ENCODE peak calls at places on chromosomes 11 and 22, in six cellular contexts. One of them, this sample, is unnamed.
A peak's percentile ranks its signal among the peaks of the same experiment; 100 is the strongest.

GRCh38 chr22:30920407-30920806 is 48.2 kb downstream of the MORC2 start:
- DNase-seq in K562: peak; percentile 78
- DNase-seq in body of pancreas: peak; percentile 73
- DNase-seq in Caco-2: peak; percentile 73
- DNase-seq in stomach: peak; percentile 79
- DNase-seq in colonic mucosa: peak; percentile 84
- DNase-seq in this sample: peak; percentile 90

GRCh38 chr11:134837166-134837886 is 425.3 kb upstream of the B3GAT1 start:
- DNase-seq in K562: no peak
- DNase-seq in body of pancreas: no peak
- DNase-seq in Caco-2: no peak
- DNase-seq in stomach: no peak
- DNase-seq in colonic mucosa: no peak
- DNase-seq in this sample: no peak

GRCh38 chr11:130042093-130042591 is 27.6 kb upstream of the APLP2 start:
- DNase-seq in K562: peak; percentile 54
- DNase-seq in body of pancreas: peak; percentile 40
- DNase-seq in Caco-2: no peak
- DNase-seq in stomach: no peak
- DNase-seq in colonic mucosa: no peak
- DNase-seq in this sample: no peak

GRCh38 chr11:28849053-28849452 is 740.9 kb downstream of the METTL15 start:
- DNase-seq in K562: no peak
- DNase-seq in body of pancreas: no peak
- DNase-seq in Caco-2: no peak
- DNase-seq in stomach: no peak
- DNase-seq in colonic mucosa: no peak
- DNase-seq in this sample: no peak

GRCh38 chr11:81005595-81005994 is 1564.8 kb upstream of the TENM4 start:
- DNase-seq in K562: no peak
- DNase-seq in body of pancreas: no peak
- DNase-seq in Caco-2: no peak
- DNase-seq in stomach: no peak
- DNase-seq in colonic mucosa: no peak
- DNase-seq in this sample: no peak

GRCh38 chr11:8833568-8834275 is 77.3 kb upstream of the AKIP1 start:
- DNase-seq in K562: no peak
- DNase-seq in body of pancreas: no peak
- DNase-seq in Caco-2: no peak
- DNase-seq in stomach: no peak
- DNase-seq in colonic mucosa: no peak
- DNase-seq in this sample: no peak

GRCh38 chr11:111081021-111081511 is 164.5 kb upstream of the POU2AF2 start:
- DNase-seq in K562: no peak
- DNase-seq in body of pancreas: no peak
- DNase-seq in Caco-2: no peak
- DNase-seq in stomach: no peak
- DNase-seq in colonic mucosa: no peak
- DNase-seq in this sample: no peak

GRCh38 chr11:37072538-37072937 is 474.5 kb upstream of the RAG2 start:
- DNase-seq in K562: no peak
- DNase-seq in body of pancreas: no peak
- DNase-seq in Caco-2: no peak
- DNase-seq in stomach: no peak
- DNase-seq in colonic mucosa: no peak
- DNase-seq in this sample: no peak

GRCh38 chr11:93169950-93170561 is 27.7 kb downstream of the SLC36A4 start:
- DNase-seq in K562: no peak
- DNase-seq in body of pancreas: no peak
- DNase-seq in Caco-2: no peak
- DNase-seq in stomach: no peak
- DNase-seq in colonic mucosa: no peak
- DNase-seq in this sample: no peak

GRCh38 chr11:2507212-2507901 is 62.5 kb downstream of the KCNQ1 start:
- DNase-seq in K562: no peak
- DNase-seq in body of pancreas: no peak
- DNase-seq in Caco-2: no peak
- DNase-seq in stomach: no peak
- DNase-seq in colonic mucosa: no peak
- DNase-seq in this sample: no peak

GRCh38 chr11:2547806-2548205 is 103.0 kb downstream of the KCNQ1 start:
- DNase-seq in K562: no peak
- DNase-seq in body of pancreas: no peak
- DNase-seq in Caco-2: peak; percentile 33
- DNase-seq in stomach: no peak
- DNase-seq in colonic mucosa: no peak
- DNase-seq in this sample: no peak

GRCh38 chr22:17803871-17804270 is 29.6 kb upstream of the BID start:
- DNase-seq in K562: no peak
- DNase-seq in body of pancreas: no peak
- DNase-seq in Caco-2: no peak
- DNase-seq in stomach: no peak
- DNase-seq in colonic mucosa: no peak
- DNase-seq in this sample: no peak

GRCh38 chr11:81963018-81963417 is 770.6 kb downstream of the FAM181B start:
- DNase-seq in K562: peak; percentile 6
- DNase-seq in body of pancreas: no peak
- DNase-seq in Caco-2: no peak
- DNase-seq in stomach: no peak
- DNase-seq in colonic mucosa: no peak
- DNase-seq in this sample: no peak

GRCh38 chr22:42697542-42698013 is 23.1 kb downstream of the A4GALT start:
- DNase-seq in K562: no peak
- DNase-seq in body of pancreas: peak; percentile 71
- DNase-seq in Caco-2: peak; percentile 67
- DNase-seq in stomach: peak; percentile 66
- DNase-seq in colonic mucosa: peak; percentile 56
- DNase-seq in this sample: peak; percentile 32

GRCh38 chr11:45936655-45937054 is 14.2 kb downstream of the LARGE2 start:
- DNase-seq in K562: no peak
- DNase-seq in body of pancreas: no peak
- DNase-seq in Caco-2: no peak
- DNase-seq in stomach: no peak
- DNase-seq in colonic mucosa: no peak
- DNase-seq in this sample: no peak

GRCh38 chr22:31567196-31567595 is 70.9 kb downstream of the SFI1 start:
- DNase-seq in K562: no peak
- DNase-seq in body of pancreas: no peak
- DNase-seq in Caco-2: no peak
- DNase-seq in stomach: no peak
- DNase-seq in colonic mucosa: no peak
- DNase-seq in this sample: no peak

GRCh38 chr11:7143908-7144307 is 55.1 kb downstream of the RBMXL2 start:
- DNase-seq in K562: no peak
- DNase-seq in body of pancreas: no peak
- DNase-seq in Caco-2: no peak
- DNase-seq in stomach: no peak
- DNase-seq in colonic mucosa: no peak
- DNase-seq in this sample: no peak

GRCh38 chr22:46425011-46425410 is 89.5 kb downstream of the TRMU start:
- DNase-seq in K562: no peak
- DNase-seq in body of pancreas: no peak
- DNase-seq in Caco-2: no peak
- DNase-seq in stomach: no peak
- DNase-seq in colonic mucosa: no peak
- DNase-seq in this sample: no peak

DNA sequence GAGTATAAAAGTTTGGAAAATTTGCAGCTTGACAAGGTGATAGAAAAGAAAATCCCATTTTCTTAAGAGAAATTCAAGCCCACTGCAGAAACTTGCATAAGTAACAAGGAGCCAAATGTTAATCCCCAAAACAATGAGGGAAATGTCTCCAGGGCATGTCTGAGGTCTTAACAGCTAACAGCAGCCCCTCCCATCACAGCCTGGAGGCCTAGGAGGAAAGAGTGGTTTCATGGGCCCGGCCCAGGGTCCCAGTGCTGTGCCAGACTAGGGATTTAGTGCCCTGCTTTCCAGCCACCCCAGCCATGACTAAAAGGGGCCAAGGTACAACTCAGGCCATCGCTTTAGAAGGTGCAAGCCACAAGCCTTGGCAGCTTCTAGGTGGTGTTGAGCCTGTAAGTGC is 123.7 kb upstream of the TRPC6 start:
- DNase-seq in K562: no peak
- DNase-seq in body of pancreas: no peak
- DNase-seq in Caco-2: no peak
- DNase-seq in stomach: no peak
- DNase-seq in colonic mucosa: no peak
- DNase-seq in this sample: no peak
- H3K4me3 ChIP-seq in K562: no peak overlapping the region
- H3K4me3 ChIP-seq in body of pancreas: no peak overlapping the region
- H3K4me3 ChIP-seq in Caco-2: no peak overlapping the region
- H3K4me3 ChIP-seq in stomach: no peak overlapping the region
- H3K4me3 ChIP-seq in colonic mucosa: no peak overlapping the region
- H3K4me3 ChIP-seq in this sample: no peak overlapping the region

DNA sequence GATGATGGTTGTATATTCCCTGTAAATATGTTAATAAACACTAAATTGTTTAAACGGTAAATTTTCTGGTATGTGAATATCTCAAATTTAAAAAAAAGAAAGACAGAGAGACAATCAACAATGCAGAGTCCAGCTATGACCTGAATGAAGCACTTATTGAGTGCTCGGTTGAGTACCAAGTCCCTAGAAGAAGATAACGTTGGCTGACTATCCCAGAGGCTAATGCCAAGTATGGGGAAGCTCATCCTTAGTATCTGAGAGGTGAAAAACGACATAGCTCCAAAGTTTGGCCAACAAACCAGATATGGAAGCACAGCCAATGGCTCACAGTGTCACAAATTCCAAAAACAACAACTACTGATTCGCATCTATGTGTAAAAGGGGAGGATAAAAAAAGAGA is 71.3 kb downstream of the RSF1 start:
- DNase-seq in K562: no peak
- DNase-seq in body of pancreas: no peak
- DNase-seq in Caco-2: no peak
- DNase-seq in stomach: no peak
- DNase-seq in colonic mucosa: no peak
- DNase-seq in this sample: no peak
- H3K4me1 ChIP-seq in K562: peaks cover 10% of the 10 kb centered on the region
- H3K4me1 ChIP-seq in body of pancreas: peaks cover 5% of the 10 kb centered on the region
- H3K4me1 ChIP-seq in Caco-2: peaks cover 57% of the 10 kb centered on the region
- H3K4me1 ChIP-seq in stomach: peaks cover 33% of the 10 kb centered on the region
- H3K4me1 ChIP-seq in colonic mucosa: no peaks in the 10 kb centered on the region
- H3K4me1 ChIP-seq in this sample: peaks cover 7% of the 10 kb centered on the region

DNA sequence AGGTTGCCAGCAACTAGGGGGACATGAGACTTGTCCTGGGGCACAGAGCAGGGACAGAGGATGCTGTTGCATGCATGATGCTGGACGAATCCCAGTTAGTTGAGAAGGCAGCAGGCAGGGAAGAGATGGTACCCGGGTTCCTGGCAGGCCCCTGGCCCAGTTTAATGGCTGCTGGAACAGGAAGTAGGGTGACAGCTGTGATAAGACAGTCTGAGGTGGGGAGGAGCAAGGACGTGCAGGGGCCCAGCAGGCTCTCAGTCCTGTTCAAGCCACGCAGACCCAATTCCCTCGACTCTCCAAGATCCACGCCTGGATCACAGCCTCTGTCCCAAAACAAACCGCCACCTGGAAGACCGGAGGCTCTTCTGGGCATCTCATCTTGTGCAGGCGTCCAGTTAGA is 32.0 kb downstream of the LRRC10B start:
- DNase-seq in K562: no peak
- DNase-seq in body of pancreas: no peak
- DNase-seq in Caco-2: no peak
- DNase-seq in stomach: no peak
- DNase-seq in colonic mucosa: no peak
- DNase-seq in this sample: no peak
- TF ChIP-seq CTCF in K562: no peak
- TF ChIP-seq CTCF in body of pancreas: no peak
- TF ChIP-seq CTCF in Caco-2: no peak
- TF ChIP-seq CTCF in stomach: no peak
- TF ChIP-seq CTCF in colonic mucosa: no peak
- TF ChIP-seq CTCF in this sample: no peak

GRCh38 chr11:34619062-34619516 is 1.8 kb upstream of the EHF start:
- DNase-seq in K562: peak; percentile 42
- DNase-seq in body of pancreas: no peak
- DNase-seq in Caco-2: no peak
- DNase-seq in stomach: no peak
- DNase-seq in colonic mucosa: no peak
- DNase-seq in this sample: no peak

GRCh38 chr11:34621876-34622275 is 983 bp downstream of the EHF start:
- DNase-seq in K562: no peak
- DNase-seq in body of pancreas: no peak
- DNase-seq in Caco-2: no peak
- DNase-seq in stomach: no peak
- DNase-seq in colonic mucosa: no peak
- DNase-seq in this sample: no peak

GRCh38 chr11:34623463-34623862 is 2.6 kb downstream of the EHF start:
- DNase-seq in K562: no peak
- DNase-seq in body of pancreas: no peak
- DNase-seq in Caco-2: no peak
- DNase-seq in stomach: no peak
- DNase-seq in colonic mucosa: peak; percentile 50
- DNase-seq in this sample: no peak

GRCh38 chr11:34620202-34620601 is 691 bp upstream of the EHF start:
- DNase-seq in K562: no peak
- DNase-seq in body of pancreas: no peak
- DNase-seq in Caco-2: no peak
- DNase-seq in stomach: no peak
- DNase-seq in colonic mucosa: no peak
- DNase-seq in this sample: no peak

GRCh38 chr11:34620820-34621792 is at the start of gene EHF:
- DNase-seq in K562: no peak
- DNase-seq in body of pancreas: peak; percentile 81
- DNase-seq in Caco-2: no peak
- DNase-seq in stomach: peak; percentile 43
- DNase-seq in colonic mucosa: peak; percentile 82
- DNase-seq in this sample: no peak
- H3K4me3 ChIP-seq in K562: no peak within 1 kb of the TSS
- H3K4me3 ChIP-seq in body of pancreas: peak within 1 kb of the TSS; percentile 11
- H3K4me3 ChIP-seq in Caco-2: no peak within 1 kb of the TSS
- H3K4me3 ChIP-seq in stomach: peak within 1 kb of the TSS; percentile 32
- H3K4me3 ChIP-seq in colonic mucosa: peak within 1 kb of the TSS; percentile 43
- H3K4me3 ChIP-seq in this sample: no peak within 1 kb of the TSS

GRCh38 chr11:17352925-17353227 is 1.3 kb downstream of the NCR3LG1 start:
- DNase-seq in K562: peak; percentile 57
- DNase-seq in body of pancreas: peak; percentile 47
- DNase-seq in Caco-2: peak; percentile 58
- DNase-seq in stomach: peak; percentile 54
- DNase-seq in colonic mucosa: peak; percentile 68
- DNase-seq in this sample: peak; percentile 60

GRCh38 chr11:17350455-17351170 is 987 bp upstream of the NCR3LG1 start:
- DNase-seq in K562: no peak
- DNase-seq in body of pancreas: no peak
- DNase-seq in Caco-2: no peak
- DNase-seq in stomach: no peak
- DNase-seq in colonic mucosa: no peak
- DNase-seq in this sample: no peak

GRCh38 chr11:17351171-17351509 is 460 bp upstream of the NCR3LG1 start:
- DNase-seq in K562: no peak
- DNase-seq in body of pancreas: no peak
- DNase-seq in Caco-2: no peak
- DNase-seq in stomach: no peak
- DNase-seq in colonic mucosa: no peak
- DNase-seq in this sample: no peak

GRCh38 chr11:17353228-17354021 is 1.8 kb downstream of the NCR3LG1 start:
- DNase-seq in K562: peak; percentile 60
- DNase-seq in body of pancreas: peak; percentile 74
- DNase-seq in Caco-2: peak; percentile 91
- DNase-seq in stomach: peak; percentile 73
- DNase-seq in colonic mucosa: peak; percentile 87
- DNase-seq in this sample: peak; percentile 85

GRCh38 chr11:17351510-17352176 is at the start of gene NCR3LG1:
- DNase-seq in K562: peak; percentile 77
- DNase-seq in body of pancreas: peak; percentile 58
- DNase-seq in Caco-2: peak; percentile 72
- DNase-seq in stomach: peak; percentile 68
- DNase-seq in colonic mucosa: peak; percentile 85
- DNase-seq in this sample: peak; percentile 66
- H3K4me1 ChIP-seq in K562: peaks cover 7% of the 10 kb centered on the region
- H3K4me1 ChIP-seq in body of pancreas: peaks cover 23% of the 10 kb centered on the region
- H3K4me1 ChIP-seq in Caco-2: peaks cover 4% of the 10 kb centered on the region
- H3K4me1 ChIP-seq in stomach: peaks cover 31% of the 10 kb centered on the region
- H3K4me1 ChIP-seq in colonic mucosa: no peaks in the 10 kb centered on the region
- H3K4me1 ChIP-seq in this sample: peaks cover 4% of the 10 kb centered on the region